ENCODE peak calls at places on chromosomes 4 and X, in seven cellular contexts. One of them, this sample, is unnamed.

GRCh38 chr4:77473509-77473908 is 132.1 kb upstream of the CXCL13 start:
- DNase-seq in tibial nerve: no peak
- DNase-seq in cardiac fibroblast: peak; percentile 47
- DNase-seq in endodermal cell: peak; percentile 64
- DNase-seq in fibroblast of lung: no peak
- DNase-seq in HCT116: peak; percentile 39
- DNase-seq in endothelial cell of umbilical vein: peak; percentile 16
- DNase-seq in this sample: no peak

GRCh38 chrX:53249387-53250042 is 24.5 kb upstream of the KDM5C start:
- DNase-seq in cardiac fibroblast: no peak
- DNase-seq in tibial nerve: no peak
- DNase-seq in fibroblast of lung: no peak
- DNase-seq in endothelial cell of umbilical vein: no peak
- DNase-seq in HCT116: no peak
- DNase-seq in endodermal cell: no peak
- DNase-seq in this sample: no peak

GRCh38 chr4:183540498-183540953 is 35.7 kb downstream of the ING2 start:
- DNase-seq in cardiac fibroblast: no peak
- DNase-seq in endodermal cell: no peak
- DNase-seq in endothelial cell of umbilical vein: no peak
- DNase-seq in HCT116: no peak
- DNase-seq in fibroblast of lung: no peak
- DNase-seq in tibial nerve: no peak
- DNase-seq in this sample: no peak

GRCh38 chr4:21012851-21013331 is 312.6 kb downstream of the PACRGL start:
- DNase-seq in HCT116: no peak
- DNase-seq in cardiac fibroblast: no peak
- DNase-seq in endodermal cell: no peak
- DNase-seq in tibial nerve: no peak
- DNase-seq in endothelial cell of umbilical vein: peak; percentile 76
- DNase-seq in fibroblast of lung: peak; percentile 48
- DNase-seq in this sample: no peak

GRCh38 chr4:1683371-1683902 is 676 bp downstream of the FAM53A start:
- DNase-seq in HCT116: no peak
- DNase-seq in fibroblast of lung: peak; percentile 89
- DNase-seq in tibial nerve: peak; percentile 14
- DNase-seq in cardiac fibroblast: peak; percentile 81
- DNase-seq in endodermal cell: no peak
- DNase-seq in endothelial cell of umbilical vein: peak; percentile 48
- DNase-seq in this sample: no peak

GRCh38 chrX:46168254-46168653 is 377.0 kb downstream of the ZNF674 start:
- DNase-seq in cardiac fibroblast: no peak
- DNase-seq in HCT116: no peak
- DNase-seq in tibial nerve: no peak
- DNase-seq in endothelial cell of umbilical vein: no peak
- DNase-seq in fibroblast of lung: peak; percentile 19
- DNase-seq in endodermal cell: no peak
- DNase-seq in this sample: no peak

GRCh38 chr4:1234811-1235292 is 14.1 kb downstream of the CTBP1 start:
- DNase-seq in cardiac fibroblast: no peak
- DNase-seq in endodermal cell: no peak
- DNase-seq in HCT116: no peak
- DNase-seq in tibial nerve: no peak
- DNase-seq in fibroblast of lung: no peak
- DNase-seq in endothelial cell of umbilical vein: no peak
- DNase-seq in this sample: no peak

GRCh38 chr4:110854021-110854678 is 231.3 kb upstream of the PITX2 start:
- DNase-seq in fibroblast of lung: peak; percentile 93
- DNase-seq in endodermal cell: no peak
- DNase-seq in cardiac fibroblast: peak; percentile 78
- DNase-seq in HCT116: no peak
- DNase-seq in endothelial cell of umbilical vein: peak; percentile 24
- DNase-seq in tibial nerve: no peak
- DNase-seq in this sample: no peak

GRCh38 chr4:142396279-142396678 is 449.8 kb downstream of the INPP4B start:
- DNase-seq in cardiac fibroblast: peak; percentile 57
- DNase-seq in fibroblast of lung: peak; percentile 64
- DNase-seq in tibial nerve: no peak
- DNase-seq in endodermal cell: no peak
- DNase-seq in HCT116: no peak
- DNase-seq in endothelial cell of umbilical vein: peak; percentile 42
- DNase-seq in this sample: no peak

GRCh38 chrX:56800801-56801200 is 71.8 kb downstream of the NBDY start:
- DNase-seq in cardiac fibroblast: no peak
- DNase-seq in endodermal cell: peak; percentile 55
- DNase-seq in fibroblast of lung: no peak
- DNase-seq in endothelial cell of umbilical vein: no peak
- DNase-seq in tibial nerve: no peak
- DNase-seq in HCT116: no peak
- DNase-seq in this sample: no peak

GRCh38 chrX:131058136-131058868 is at the start of gene ARHGAP36:
- DNase-seq in tibial nerve: no peak
- DNase-seq in endodermal cell: peak; percentile 57
- DNase-seq in endothelial cell of umbilical vein: no peak
- DNase-seq in cardiac fibroblast: no peak
- DNase-seq in HCT116: no peak
- DNase-seq in fibroblast of lung: no peak
- DNase-seq in this sample: no peak

GRCh38 chr4:112895785-112896184 is 153.7 kb upstream of the ANK2 start:
- DNase-seq in endothelial cell of umbilical vein: no peak
- DNase-seq in HCT116: no peak
- DNase-seq in tibial nerve: no peak
- DNase-seq in fibroblast of lung: peak; percentile 66
- DNase-seq in cardiac fibroblast: no peak
- DNase-seq in endodermal cell: peak; percentile 69
- DNase-seq in this sample: no peak

GRCh38 chr4:138938371-138938699 is 77.2 kb upstream of the NOCT start:
- DNase-seq in fibroblast of lung: peak; percentile 54
- DNase-seq in tibial nerve: no peak
- DNase-seq in endodermal cell: no peak
- DNase-seq in HCT116: peak; percentile 27
- DNase-seq in endothelial cell of umbilical vein: peak; percentile 59
- DNase-seq in cardiac fibroblast: peak; percentile 76
- DNase-seq in this sample: no peak

GRCh38 chr4:150976478-150977118 is 38.5 kb downstream of the LRBA start:
- DNase-seq in endothelial cell of umbilical vein: no peak
- DNase-seq in fibroblast of lung: no peak
- DNase-seq in tibial nerve: no peak
- DNase-seq in HCT116: no peak
- DNase-seq in endodermal cell: peak; percentile 76
- DNase-seq in cardiac fibroblast: no peak
- DNase-seq in this sample: no peak
- TF ChIP-seq CTCF in endothelial cell of umbilical vein: no peak
- TF ChIP-seq CTCF in fibroblast of lung: no peak
- TF ChIP-seq CTCF in tibial nerve: no peak
- TF ChIP-seq CTCF in HCT116: peak; percentile 22
- TF ChIP-seq CTCF in endodermal cell: peak; percentile 68
- TF ChIP-seq CTCF in cardiac fibroblast: no peak
- TF ChIP-seq CTCF in this sample: no peak

DNA sequence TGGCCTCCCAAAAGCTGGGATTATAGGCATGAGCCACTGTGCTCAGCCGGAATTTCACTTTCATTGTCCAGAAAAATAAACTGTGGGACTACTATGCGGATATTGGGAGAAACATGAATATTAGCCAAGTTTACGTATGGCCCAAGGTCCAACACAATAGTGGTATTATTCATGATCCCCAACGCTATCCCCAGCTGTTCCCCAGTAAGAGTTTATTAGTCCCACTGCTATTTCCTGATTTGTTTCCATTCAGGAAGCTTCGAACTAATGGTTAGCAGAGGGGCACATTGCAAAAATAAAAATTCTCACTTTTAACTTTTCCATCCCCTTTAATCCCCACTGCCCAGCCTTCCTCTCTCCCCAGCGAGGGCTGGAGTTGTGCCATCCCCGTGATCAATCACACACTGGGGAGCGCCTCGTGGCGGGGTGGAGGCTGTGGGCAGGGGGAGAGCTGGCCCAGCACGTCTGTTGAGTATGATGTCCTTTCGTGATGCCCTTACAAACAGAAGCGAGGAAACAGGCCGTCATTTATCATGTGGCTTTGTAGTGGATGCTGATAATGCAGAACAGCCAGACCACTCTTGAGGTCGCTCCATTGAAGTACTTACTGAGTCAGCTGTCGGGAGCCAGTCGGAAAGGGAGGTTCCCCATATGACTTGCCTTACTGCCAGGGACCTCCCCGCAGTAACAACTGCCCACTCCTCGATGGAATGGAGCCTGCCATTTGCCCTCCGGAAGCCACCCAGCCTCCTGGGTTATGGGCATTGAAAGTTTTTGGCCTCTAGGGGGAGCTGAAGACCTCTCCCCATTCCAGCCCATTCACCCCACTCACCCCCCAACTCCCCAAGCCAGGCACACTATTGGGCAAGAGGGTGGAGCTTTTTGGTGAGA is 117.0 kb downstream of the KDR start:
- DNase-seq in cardiac fibroblast: peak; percentile 43
- DNase-seq in endodermal cell: peak; percentile 73
- DNase-seq in endothelial cell of umbilical vein: peak; percentile 94
- DNase-seq in HCT116: no peak
- DNase-seq in fibroblast of lung: no peak
- DNase-seq in tibial nerve: no peak
- DNase-seq in this sample: no peak
- TF ChIP-seq CTCF in cardiac fibroblast: peak; percentile 60
- TF ChIP-seq CTCF in endodermal cell: peak; percentile 77
- TF ChIP-seq CTCF in endothelial cell of umbilical vein: peak; percentile 41
- TF ChIP-seq CTCF in HCT116: peak; percentile 65
- TF ChIP-seq CTCF in fibroblast of lung: peak; percentile 32
- TF ChIP-seq CTCF in tibial nerve: no peak
- TF ChIP-seq CTCF in this sample: no peak

GRCh38 chr4:83771113-83771705 is 235.3 kb downstream of the GPAT3 start:
- DNase-seq in fibroblast of lung: peak; percentile 43
- DNase-seq in endothelial cell of umbilical vein: peak; percentile 24
- DNase-seq in cardiac fibroblast: peak; percentile 59
- DNase-seq in tibial nerve: no peak
- DNase-seq in endodermal cell: peak; percentile 87
- DNase-seq in HCT116: peak; percentile 51
- DNase-seq in this sample: no peak
- TF ChIP-seq CTCF in fibroblast of lung: peak; percentile 53
- TF ChIP-seq CTCF in endothelial cell of umbilical vein: peak; percentile 28
- TF ChIP-seq CTCF in cardiac fibroblast: peak; percentile 84
- TF ChIP-seq CTCF in tibial nerve: peak; percentile 15
- TF ChIP-seq CTCF in endodermal cell: peak; percentile 89
- TF ChIP-seq CTCF in HCT116: peak; percentile 83
- TF ChIP-seq CTCF in this sample: no peak

DNA sequence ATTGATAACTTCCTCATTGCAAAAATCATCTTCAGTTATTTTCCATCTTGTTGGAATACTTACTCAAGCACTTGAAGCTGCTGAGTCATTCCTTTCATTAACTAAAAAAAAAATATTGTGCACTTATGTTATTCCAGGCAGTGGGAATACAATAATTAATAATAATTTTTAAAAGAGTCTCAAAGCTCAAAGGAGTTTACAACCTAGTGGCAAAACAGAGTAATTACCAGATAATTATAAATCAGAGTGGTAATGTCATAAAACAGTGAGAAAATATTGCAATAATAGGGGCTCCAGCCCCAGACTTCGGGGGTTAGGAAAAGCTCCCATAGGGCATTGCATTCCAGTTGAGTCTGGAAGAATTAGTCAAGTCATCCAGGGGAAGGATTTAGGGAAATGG is 79.6 kb downstream of the DDX53 start:
- DNase-seq in fibroblast of lung: no peak
- DNase-seq in endodermal cell: no peak
- DNase-seq in HCT116: no peak
- DNase-seq in tibial nerve: no peak
- DNase-seq in cardiac fibroblast: no peak
- DNase-seq in endothelial cell of umbilical vein: no peak
- DNase-seq in this sample: no peak
- TF ChIP-seq CTCF in fibroblast of lung: no peak
- TF ChIP-seq CTCF in endodermal cell: peak; percentile 54
- TF ChIP-seq CTCF in HCT116: no peak
- TF ChIP-seq CTCF in tibial nerve: no peak
- TF ChIP-seq CTCF in cardiac fibroblast: peak; percentile 17
- TF ChIP-seq CTCF in endothelial cell of umbilical vein: no peak
- TF ChIP-seq CTCF in this sample: no peak

DNA sequence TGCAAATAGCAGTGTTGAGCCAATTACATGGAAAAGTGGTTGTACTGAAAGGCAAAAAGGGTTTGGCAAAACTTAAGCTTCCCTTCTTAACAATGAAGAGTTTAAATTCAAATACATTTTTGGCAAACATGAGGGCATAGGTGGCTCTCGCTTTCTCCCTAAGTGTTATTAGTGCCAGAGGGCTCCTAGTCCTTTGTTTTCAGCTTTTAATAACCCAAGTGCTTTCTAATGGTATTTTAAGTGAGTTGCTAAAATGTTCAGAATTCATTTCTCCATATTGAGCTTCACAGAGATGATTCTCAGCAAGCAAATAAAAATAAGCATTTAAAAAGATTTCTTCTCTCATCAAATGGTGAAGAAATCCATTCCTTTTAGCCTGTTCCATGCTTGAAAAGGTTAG is 123.7 kb downstream of the HS6ST2 start:
- DNase-seq in cardiac fibroblast: no peak
- DNase-seq in fibroblast of lung: no peak
- DNase-seq in endothelial cell of umbilical vein: no peak
- DNase-seq in tibial nerve: no peak
- DNase-seq in HCT116: no peak
- DNase-seq in endodermal cell: no peak
- DNase-seq in this sample: no peak
- TF ChIP-seq CTCF in cardiac fibroblast: no peak
- TF ChIP-seq CTCF in fibroblast of lung: no peak
- TF ChIP-seq CTCF in endothelial cell of umbilical vein: no peak
- TF ChIP-seq CTCF in tibial nerve: no peak
- TF ChIP-seq CTCF in HCT116: no peak
- TF ChIP-seq CTCF in endodermal cell: no peak
- TF ChIP-seq CTCF in this sample: no peak

DNA sequence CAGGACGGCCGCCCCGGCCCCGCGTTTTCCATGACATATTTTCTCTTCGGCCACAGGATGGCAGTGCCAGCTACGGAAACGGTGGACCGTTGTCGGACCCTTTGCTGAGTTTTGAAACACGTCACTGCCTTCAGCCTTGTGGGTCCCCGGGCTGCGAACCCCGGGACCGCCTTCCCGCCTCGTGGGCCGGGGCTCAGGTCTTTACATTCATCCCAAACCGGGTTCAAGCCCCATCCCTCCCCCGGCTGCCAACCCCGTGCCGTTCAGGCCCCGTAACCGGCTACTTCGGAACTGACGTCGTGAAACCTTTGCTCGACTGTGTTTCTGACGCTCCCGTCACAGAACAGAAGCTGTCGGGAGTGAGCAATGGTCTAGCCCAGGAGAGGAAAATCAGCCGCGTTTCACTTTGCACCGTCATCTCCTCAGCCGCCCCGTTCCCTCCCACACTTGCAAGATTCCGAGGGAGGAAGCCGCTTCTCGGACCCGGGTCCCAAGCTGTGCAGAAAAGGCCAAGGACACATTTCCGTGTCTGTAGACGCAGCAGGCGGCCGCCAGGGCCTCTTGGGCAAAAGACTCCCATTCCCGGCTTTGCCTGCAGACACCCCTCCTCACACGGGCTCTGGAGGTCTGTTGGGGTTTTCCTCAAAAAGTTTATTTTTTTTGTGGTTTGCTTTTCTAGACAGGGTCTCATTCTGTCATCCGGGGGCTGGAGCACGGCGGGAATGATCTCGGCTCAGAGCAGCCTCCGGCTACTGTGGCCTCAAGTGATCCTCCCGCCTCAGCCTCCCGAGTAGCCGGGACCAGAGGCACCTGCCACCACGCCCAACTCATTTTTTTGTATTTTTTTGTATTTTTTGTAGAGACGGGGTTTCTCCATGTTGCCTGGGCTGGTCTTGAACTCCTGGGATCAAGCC is 41.4 kb upstream of the PPP2R3B start:
- DNase-seq in HCT116: no peak
- DNase-seq in tibial nerve: no peak
- DNase-seq in cardiac fibroblast: no peak
- DNase-seq in fibroblast of lung: no peak
- DNase-seq in endothelial cell of umbilical vein: no peak
- DNase-seq in endodermal cell: peak; percentile 88
- DNase-seq in this sample: no peak
- TF ChIP-seq CTCF in HCT116: peak; percentile 25
- TF ChIP-seq CTCF in tibial nerve: no peak
- TF ChIP-seq CTCF in cardiac fibroblast: no peak
- TF ChIP-seq CTCF in fibroblast of lung: no peak
- TF ChIP-seq CTCF in endothelial cell of umbilical vein: peak; percentile 3
- TF ChIP-seq CTCF in endodermal cell: peak; percentile 75
- TF ChIP-seq CTCF in this sample: no peak